ENCODE peak calls at places on chromosomes 7 and 10, in five cellular contexts. M is astrocyte, K is pancreas, V is HCT116, N is fibroblast of lung. P is an unnamed sample. For H3K9me3, the result is how much of the 10 kb centered on the place peaks cover.

GRCh38 chr10:99466632-99467031 is 36.2 kb upstream of the GOT1 start:
- DNase-seq in V (no peak), N (peak), K (no peak), M (no peak), P (no peak)

GRCh38 chr10:69815099-69815498 is 13.4 kb downstream of the COL13A1 start:
- DNase-seq in V (no peak), N (no peak), M (no peak), K (no peak), P (no peak)

GRCh38 chr10:69042838-69043237 is 45.1 kb upstream of the SRGN start:
- DNase-seq in M (no peak), N (no peak), K (no peak), V (no peak), P (no peak)

GRCh38 chr7:2231992-2232765 is 566 bp downstream of the MAD1L1 start:
- DNase-seq in V (no peak), M (no peak), N (no peak), K (no peak), P (no peak)

GRCh38 chr10:82319046-82319445 is 444.1 kb downstream of the NRG3 start:
- DNase-seq in K (no peak), N (no peak), V (no peak), M (no peak), P (no peak)

GRCh38 chr10:77441541-77442175 is 195.9 kb downstream of the KCNMA1 start:
- DNase-seq in V (no peak), M (no peak), K (no peak), N (no peak), P (no peak)

GRCh38 chr7:3140834-3141233 is 97.2 kb upstream of the CARD11 start:
- DNase-seq in N (no peak), M (no peak), K (no peak), V (no peak), P (no peak)

GRCh38 chr10:6348091-6348862 is 145.5 kb downstream of the PFKFB3 start:
- DNase-seq in V (no peak), K (no peak), M (peak), N (no peak), P (no peak)

GRCh38 chr7:131640686-131641085 is 84.3 kb upstream of the PODXL start:
- DNase-seq in V (no peak), K (no peak), N (no peak), M (no peak), P (no peak)

GRCh38 chr10:69362471-69362954 is 54.2 kb downstream of the TACR2 start:
- DNase-seq in N (peak), V (no peak), K (no peak), M (peak), P (peak)

GRCh38 chr10:91313761-91314520 is 93.5 kb downstream of the PCGF5 start:
- DNase-seq in K (no peak), V (no peak), N (peak), M (peak), P (peak)

GRCh38 chr7:44768663-44769361 is 20.2 kb downstream of the ZMIZ2 start:
- DNase-seq in M (no peak), K (peak), V (no peak), N (no peak), P (no peak)

GRCh38 chr10:100909506-100910260 is 3.1 kb upstream of the SLF2 start:
- DNase-seq in M (no peak), V (no peak), K (no peak), N (peak), P (no peak)

GRCh38 chr10:46223064-46223480 is 63.7 kb upstream of the ANTXRL start:
- DNase-seq in V (no peak), K (no peak), M (no peak), N (no peak), P (no peak)

GRCh38 chr7:101134399-101134980 is 7.6 kb downstream of the SERPINE1 start:
- DNase-seq in K (no peak), N (peak), M (no peak), V (no peak), P (no peak)

GRCh38 chr10:1600861-1601260 is 136.5 kb downstream of the ADARB2 start:
- DNase-seq in M (no peak), K (no peak), V (no peak), N (no peak), P (no peak)

GRCh38 chr7:99740573-99741437 is 5.8 kb upstream of the CYP3A7 start:
- DNase-seq in K (no peak), N (peak), M (no peak), V (no peak), P (no peak)

DNA sequence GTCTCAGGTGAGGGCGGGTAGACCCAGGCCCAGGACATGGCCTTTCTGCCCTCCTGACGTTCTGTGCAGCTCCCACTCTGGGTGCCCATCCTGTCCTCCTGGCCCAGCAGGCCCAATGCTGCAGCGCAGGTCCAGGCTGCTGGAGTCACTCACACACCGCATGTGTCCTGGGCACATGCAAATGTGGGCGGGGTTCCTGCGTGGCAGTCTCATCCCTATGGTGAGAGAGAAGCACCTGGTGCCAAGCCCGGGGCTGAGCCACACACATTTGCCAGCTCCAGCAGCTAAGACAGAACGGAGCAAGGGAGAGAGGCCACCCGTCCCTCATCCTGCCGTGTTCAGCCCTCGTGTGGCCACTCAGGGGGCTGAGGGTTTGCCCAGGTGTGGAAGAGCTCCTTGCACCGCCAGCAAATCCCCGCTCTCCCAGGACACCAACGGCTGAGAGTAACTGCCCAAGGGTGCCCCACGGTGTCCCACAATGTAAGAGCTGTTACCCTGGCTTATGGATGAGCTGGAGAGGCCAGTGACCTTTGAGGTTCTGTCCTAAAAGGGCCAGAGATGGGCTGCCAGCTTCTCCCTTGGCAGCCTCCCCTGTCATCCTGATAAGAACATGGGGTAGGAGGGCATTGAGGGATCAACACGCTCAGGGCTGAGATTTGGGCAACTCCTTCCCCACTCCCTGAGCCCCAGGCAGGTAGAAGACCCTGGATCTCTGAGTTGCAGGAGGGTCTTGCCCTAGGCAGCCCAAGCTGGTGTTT is 4.4 kb downstream of the FUOM start:
- DNase-seq in K (no peak), N (no peak), M (no peak), V (no peak), P (no peak)
- TF ChIP-seq CTCF in K (no peak), N (no peak), M (no peak), V (no peak), P (no peak)

GRCh38 chr7:157717211-157718174 is 380.7 kb downstream of the DNAJB6 start:
- DNase-seq in K (no peak), M (no peak), V (no peak), N (no peak), P (no peak)

GRCh38 chr7:157719705-157720655 is 383.2 kb downstream of the DNAJB6 start:
- DNase-seq in V (no peak), K (no peak), N (no peak), M (no peak), P (no peak)

GRCh38 chr7:157719008-157719682 is 382.3 kb downstream of the DNAJB6 start:
- DNase-seq in N (no peak), K (no peak), M (no peak), V (no peak), P (no peak)

GRCh38 chr7:157715938-157716280 is 379.1 kb downstream of the DNAJB6 start:
- DNase-seq in K (no peak), V (no peak), M (no peak), N (no peak), P (no peak)

GRCh38 chr7:157718303-157719007 is 381.7 kb downstream of the DNAJB6 start:
- DNase-seq in N (no peak), K (no peak), M (no peak), V (no peak), P (no peak)
- H3K9me3 ChIP-seq in N (under half), K (under half), M (under half), V (under half), P (half or more)

GRCh38 chr10:90199098-90199497 is 497.7 kb downstream of the KIF20B start:
- DNase-seq in M (no peak), K (no peak), N (no peak), V (no peak), P (no peak)

GRCh38 chr10:90204956-90205695 is 503.7 kb downstream of the KIF20B start:
- DNase-seq in V (no peak), K (no peak), N (peak), M (peak), P (no peak)

GRCh38 chr10:90204131-90204955 is 503.0 kb downstream of the KIF20B start:
- DNase-seq in N (no peak), V (no peak), M (peak), K (no peak), P (no peak)
- TF ChIP-seq CTCF in N (no peak), V (no peak), M (no peak), K (no peak), P (no peak)

DNA sequence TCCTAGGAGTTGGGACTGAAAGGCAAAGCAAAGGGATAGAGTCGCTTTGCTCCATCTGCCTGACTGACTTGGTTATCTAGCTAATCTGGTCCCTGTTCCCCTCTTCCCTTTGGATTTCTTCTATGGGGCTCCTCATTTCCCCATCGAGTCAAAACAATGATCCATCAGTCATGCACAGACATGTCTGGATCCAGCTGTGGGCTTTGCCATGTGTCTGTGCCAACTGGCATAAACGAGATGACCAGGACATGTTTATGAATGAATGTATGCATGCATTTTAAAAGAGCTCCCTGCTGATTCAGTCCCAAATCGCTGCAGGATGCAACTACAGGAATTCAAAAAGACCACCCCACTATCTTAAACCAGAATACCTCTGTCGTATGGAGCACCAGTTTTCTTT is 122.0 kb downstream of the ARL4A start:
- DNase-seq in K (no peak), V (no peak), N (no peak), M (no peak), P (no peak)
- H3K9me3 ChIP-seq in K (under half), V (under half), N (under half), M (under half), P (under half)

GRCh38 chr10:97540669-97541500 is 31.7 kb upstream of the ANKRD2 start:
- DNase-seq in K (no peak), V (no peak), M (peak), N (no peak), P (no peak)
- TF ChIP-seq CTCF in K (no peak), V (no peak), M (no peak), N (no peak), P (no peak)

DNA sequence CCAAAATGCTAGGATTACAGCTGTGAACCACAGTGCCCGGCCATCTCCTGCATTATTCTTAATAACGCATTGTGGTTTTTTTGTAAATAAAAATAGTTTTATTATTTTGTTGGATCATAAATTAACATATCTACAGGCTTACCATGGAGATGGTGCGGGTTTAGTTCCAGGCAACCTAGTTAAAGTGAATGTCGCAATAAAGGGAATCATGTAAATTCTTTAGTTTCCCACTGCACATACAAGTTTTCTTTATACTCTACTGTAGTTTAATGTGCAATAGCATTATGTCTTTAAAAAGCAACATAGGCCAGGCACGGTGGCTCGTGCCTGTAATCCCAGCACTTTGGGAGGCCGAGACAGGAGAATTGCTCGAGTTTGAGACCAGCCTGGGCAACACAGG is 2.4 kb downstream of the PRKRIP1 start:
- DNase-seq in V (no peak), M (no peak), K (no peak), N (no peak), P (no peak)
- H3K9me3 ChIP-seq in V (under half), M (under half), K (under half), N (under half), P (under half)

GRCh38 chr7:38178695-38179344 is 775 bp downstream of the STARD3NL start:
- DNase-seq in K (no peak), N (peak), M (peak), V (no peak), P (no peak)
- TF ChIP-seq CTCF in K (no peak), N (peak), M (peak), V (no peak), P (no peak)

GRCh38 chr10:31679931-31680330 is 248.7 kb downstream of the ARHGAP12 start:
- DNase-seq in N (no peak), K (no peak), M (no peak), V (no peak), P (no peak)
- H3K9me3 ChIP-seq in N (under half), K (under half), M (under half), V (under half), P (under half)

GRCh38 chr7:34086064-34086463 is 180.7 kb downstream of the BMPER start:
- DNase-seq in N (no peak), M (no peak), V (no peak), K (no peak), P (no peak)

GRCh38 chr7:34091330-34091917 is 186.1 kb downstream of the BMPER start:
- DNase-seq in V (peak), M (no peak), N (peak), K (no peak), P (peak)

GRCh38 chr7:34090796-34091195 is 185.5 kb downstream of the BMPER start:
- DNase-seq in N (no peak), M (no peak), K (no peak), V (no peak), P (no peak)

GRCh38 chr7:34084651-34085050 is 179.3 kb downstream of the BMPER start:
- DNase-seq in V (no peak), N (no peak), M (no peak), K (no peak), P (no peak)

GRCh38 chr7:34087892-34088891 is 182.9 kb downstream of the BMPER start:
- DNase-seq in N (peak), K (no peak), M (no peak), V (peak), P (no peak)
- TF ChIP-seq CTCF in N (peak), K (no peak), M (peak), V (peak), P (peak)

GRCh38 chr10:121007264-121007663 is 156.1 kb downstream of the WDR11 start:
- DNase-seq in V (no peak), K (no peak), N (no peak), M (no peak), P (no peak)
- H3K9me3 ChIP-seq in V (under half), K (under half), N (under half), M (under half), P (under half)

P was measured in AG04450.